ENCODE peak calls at places on chromosomes 3 and 15, in five cellular contexts. One of them, this sample, is unnamed.

GRCh38 chr3:38554127-38554827 is 58.1 kb downstream of the EXOG start:
- DNase-seq in IMR-90: no peak
- DNase-seq in AG09319: no peak
- DNase-seq in foreskin keratinocyte: no peak
- DNase-seq in Right ventricle myocardium superior: no peak
- DNase-seq in this sample: no peak

GRCh38 chr3:126124896-126125295 is 41.0 kb upstream of the SLC41A3 start:
- DNase-seq in IMR-90: no peak
- DNase-seq in Right ventricle myocardium superior: no peak
- DNase-seq in foreskin keratinocyte: no peak
- DNase-seq in AG09319: no peak
- DNase-seq in this sample: no peak

GRCh38 chr3:132196113-132196512 is 121.1 kb upstream of the ACP3 start:
- DNase-seq in foreskin keratinocyte: peak
- DNase-seq in AG09319: peak
- DNase-seq in Right ventricle myocardium superior: no peak
- DNase-seq in IMR-90: no peak
- DNase-seq in this sample: no peak

GRCh38 chr15:87753539-87753938 is 503.0 kb downstream of the NTRK3 start:
- DNase-seq in Right ventricle myocardium superior: no peak
- DNase-seq in foreskin keratinocyte: no peak
- DNase-seq in AG09319: no peak
- DNase-seq in IMR-90: no peak
- DNase-seq in this sample: no peak

GRCh38 chr15:76203346-76203745 is 107.9 kb downstream of the ETFA start:
- DNase-seq in foreskin keratinocyte: no peak
- DNase-seq in IMR-90: no peak
- DNase-seq in Right ventricle myocardium superior: no peak
- DNase-seq in AG09319: no peak
- DNase-seq in this sample: no peak

GRCh38 chr3:178131801-178132200 is 404.4 kb upstream of the KCNMB2 start:
- DNase-seq in foreskin keratinocyte: peak
- DNase-seq in AG09319: no peak
- DNase-seq in IMR-90: peak
- DNase-seq in Right ventricle myocardium superior: no peak
- DNase-seq in this sample: no peak

GRCh38 chr3:130014526-130014925 is 40.0 kb downstream of the TRH start:
- DNase-seq in foreskin keratinocyte: no peak
- DNase-seq in IMR-90: peak
- DNase-seq in AG09319: no peak
- DNase-seq in Right ventricle myocardium superior: no peak
- DNase-seq in this sample: no peak

GRCh38 chr3:196422976-196423781 is 9.0 kb downstream of the UBXN7 start:
- DNase-seq in foreskin keratinocyte: no peak
- DNase-seq in Right ventricle myocardium superior: peak
- DNase-seq in AG09319: no peak
- DNase-seq in IMR-90: no peak
- DNase-seq in this sample: no peak

GRCh38 chr3:130773371-130773770 is 26.7 kb upstream of the PIK3R4 start:
- DNase-seq in AG09319: no peak
- DNase-seq in foreskin keratinocyte: no peak
- DNase-seq in Right ventricle myocardium superior: no peak
- DNase-seq in IMR-90: no peak
- DNase-seq in this sample: no peak

GRCh38 chr3:186268616-186269448 is 93.2 kb downstream of the DGKG start:
- DNase-seq in IMR-90: peak
- DNase-seq in AG09319: no peak
- DNase-seq in Right ventricle myocardium superior: no peak
- DNase-seq in foreskin keratinocyte: no peak
- DNase-seq in this sample: no peak

GRCh38 chr3:190709351-190709773 is 153.1 kb downstream of the GMNC start:
- DNase-seq in AG09319: no peak
- DNase-seq in foreskin keratinocyte: no peak
- DNase-seq in Right ventricle myocardium superior: no peak
- DNase-seq in IMR-90: no peak
- DNase-seq in this sample: no peak

GRCh38 chr3:179828738-179829137 is 175.9 kb downstream of the USP13 start:
- DNase-seq in AG09319: no peak
- DNase-seq in foreskin keratinocyte: no peak
- DNase-seq in Right ventricle myocardium superior: no peak
- DNase-seq in IMR-90: no peak
- DNase-seq in this sample: no peak

GRCh38 chr3:68931406-68932149 is 769 bp downstream of the TAFA4 start:
- DNase-seq in Right ventricle myocardium superior: no peak
- DNase-seq in AG09319: no peak
- DNase-seq in IMR-90: no peak
- DNase-seq in foreskin keratinocyte: peak
- DNase-seq in this sample: no peak

GRCh38 chr15:100740105-100740504 is 137.7 kb downstream of the ASB7 start:
- DNase-seq in IMR-90: peak
- DNase-seq in AG09319: peak
- DNase-seq in Right ventricle myocardium superior: no peak
- DNase-seq in foreskin keratinocyte: no peak
- DNase-seq in this sample: no peak

GRCh38 chr3:36077320-36077719 is 303.0 kb upstream of the STAC start:
- DNase-seq in IMR-90: no peak
- DNase-seq in AG09319: no peak
- DNase-seq in Right ventricle myocardium superior: no peak
- DNase-seq in foreskin keratinocyte: no peak
- DNase-seq in this sample: no peak

GRCh38 chr3:86239956-86240355 is 751.0 kb downstream of the VGLL3 start:
- DNase-seq in Right ventricle myocardium superior: no peak
- DNase-seq in foreskin keratinocyte: no peak
- DNase-seq in AG09319: no peak
- DNase-seq in IMR-90: no peak
- DNase-seq in this sample: no peak

GRCh38 chr3:57041674-57042073 is 18.8 kb upstream of the SPATA12 start:
- DNase-seq in foreskin keratinocyte: no peak
- DNase-seq in AG09319: no peak
- DNase-seq in IMR-90: no peak
- DNase-seq in Right ventricle myocardium superior: peak
- DNase-seq in this sample: no peak

GRCh38 chr15:23734856-23735255 is 47.8 kb upstream of the NDN start:
- DNase-seq in AG09319: no peak
- DNase-seq in Right ventricle myocardium superior: no peak
- DNase-seq in IMR-90: no peak
- DNase-seq in foreskin keratinocyte: no peak
- DNase-seq in this sample: no peak

GRCh38 chr3:143179603-143180002 is 60.0 kb downstream of the CHST2 start:
- DNase-seq in IMR-90: no peak
- DNase-seq in AG09319: no peak
- DNase-seq in Right ventricle myocardium superior: no peak
- DNase-seq in foreskin keratinocyte: no peak
- DNase-seq in this sample: no peak

GRCh38 chr3:132549169-132549568 is 47.9 kb upstream of the ACKR4 start:
- DNase-seq in Right ventricle myocardium superior: no peak
- DNase-seq in foreskin keratinocyte: no peak
- DNase-seq in AG09319: no peak
- DNase-seq in IMR-90: no peak
- DNase-seq in this sample: no peak

GRCh38 chr15:63041982-63042878 is at the start of gene TPM1:
- DNase-seq in AG09319: peak
- DNase-seq in Right ventricle myocardium superior: peak
- DNase-seq in foreskin keratinocyte: peak
- DNase-seq in IMR-90: peak
- DNase-seq in this sample: peak

GRCh38 chr3:57079221-57079831 is 18.9 kb downstream of the SPATA12 start:
- DNase-seq in foreskin keratinocyte: no peak
- DNase-seq in Right ventricle myocardium superior: peak
- DNase-seq in IMR-90: no peak
- DNase-seq in AG09319: no peak
- DNase-seq in this sample: peak

GRCh38 chr3:3800076-3800448 is 831 bp downstream of the LRRN1 start:
- DNase-seq in Right ventricle myocardium superior: no peak
- DNase-seq in foreskin keratinocyte: no peak
- DNase-seq in IMR-90: no peak
- DNase-seq in AG09319: no peak
- DNase-seq in this sample: no peak

GRCh38 chr3:40397129-40397528 is 10.1 kb downstream of the ENTPD3 start:
- DNase-seq in IMR-90: no peak
- DNase-seq in AG09319: no peak
- DNase-seq in Right ventricle myocardium superior: no peak
- DNase-seq in foreskin keratinocyte: no peak
- DNase-seq in this sample: no peak

GRCh38 chr3:109819786-109820185 is 482.4 kb upstream of the DPPA4 start:
- DNase-seq in Right ventricle myocardium superior: no peak
- DNase-seq in AG09319: no peak
- DNase-seq in IMR-90: no peak
- DNase-seq in foreskin keratinocyte: no peak
- DNase-seq in this sample: no peak

GRCh38 chr3:123843668-123844067 is 40.5 kb downstream of the MYLK start:
- DNase-seq in Right ventricle myocardium superior: no peak
- DNase-seq in foreskin keratinocyte: no peak
- DNase-seq in IMR-90: peak
- DNase-seq in AG09319: no peak
- DNase-seq in this sample: no peak

GRCh38 chr3:98730338-98730737 is 32.8 kb upstream of the ST3GAL6 start:
- DNase-seq in IMR-90: no peak
- DNase-seq in AG09319: no peak
- DNase-seq in Right ventricle myocardium superior: no peak
- DNase-seq in foreskin keratinocyte: peak
- DNase-seq in this sample: peak

GRCh38 chr3:121274411-121274810 is 271.4 kb downstream of the POLQ start:
- DNase-seq in Right ventricle myocardium superior: no peak
- DNase-seq in AG09319: no peak
- DNase-seq in IMR-90: no peak
- DNase-seq in foreskin keratinocyte: peak
- DNase-seq in this sample: no peak

GRCh38 chr3:14234197-14235002 is 55.8 kb downstream of the LSM3 start:
- DNase-seq in AG09319: no peak
- DNase-seq in foreskin keratinocyte: peak
- DNase-seq in IMR-90: peak
- DNase-seq in Right ventricle myocardium superior: no peak
- DNase-seq in this sample: peak

GRCh38 chr3:23324745-23325144 is 121.6 kb downstream of the UBE2E2 start:
- DNase-seq in AG09319: peak
- DNase-seq in foreskin keratinocyte: peak
- DNase-seq in Right ventricle myocardium superior: no peak
- DNase-seq in IMR-90: peak
- DNase-seq in this sample: peak

GRCh38 chr3:64399205-64399800 is 174.0 kb upstream of the PRICKLE2 start:
- DNase-seq in Right ventricle myocardium superior: no peak
- DNase-seq in AG09319: peak
- DNase-seq in foreskin keratinocyte: peak
- DNase-seq in IMR-90: peak
- DNase-seq in this sample: peak

GRCh38 chr15:95208988-95209387 is 977.6 kb downstream of the MCTP2 start:
- DNase-seq in IMR-90: peak
- DNase-seq in AG09319: no peak
- DNase-seq in foreskin keratinocyte: peak
- DNase-seq in Right ventricle myocardium superior: no peak
- DNase-seq in this sample: no peak

GRCh38 chr3:4949004-4949403 is 30.2 kb upstream of the BHLHE40 start:
- DNase-seq in Right ventricle myocardium superior: no peak
- DNase-seq in AG09319: no peak
- DNase-seq in IMR-90: no peak
- DNase-seq in foreskin keratinocyte: no peak
- DNase-seq in this sample: no peak

GRCh38 chr3:10423171-10423882 is 82.1 kb downstream of the ATP2B2 start:
- DNase-seq in foreskin keratinocyte: no peak
- DNase-seq in IMR-90: no peak
- DNase-seq in Right ventricle myocardium superior: no peak
- DNase-seq in AG09319: no peak
- DNase-seq in this sample: no peak

GRCh38 chr3:18758047-18758704 is 333.0 kb upstream of the SATB1 start:
- DNase-seq in AG09319: no peak
- DNase-seq in foreskin keratinocyte: peak
- DNase-seq in IMR-90: no peak
- DNase-seq in Right ventricle myocardium superior: no peak
- DNase-seq in this sample: peak

GRCh38 chr3:146536681-146537080 is 7.7 kb downstream of the PLSCR1 start:
- DNase-seq in AG09319: no peak
- DNase-seq in IMR-90: no peak
- DNase-seq in foreskin keratinocyte: no peak
- DNase-seq in Right ventricle myocardium superior: no peak
- DNase-seq in this sample: no peak

GRCh38 chr3:141412087-141412935 is 44.0 kb downstream of the ZBTB38 start:
- DNase-seq in AG09319: peak
- DNase-seq in Right ventricle myocardium superior: peak
- DNase-seq in IMR-90: peak
- DNase-seq in foreskin keratinocyte: peak
- DNase-seq in this sample: peak

This sample was measured in RWPE1.